ENCODE peak calls at places on chromosomes 6 and 20, in four cellular contexts. One of them, this sample, is unnamed.

GRCh38 chr6:138716971-138717370 is 56.6 kb upstream of the CCDC28A start:
- DNase-seq in fibroblast of lung: no peak
- DNase-seq in GM13977: no peak
- DNase-seq in neural crest cell: no peak
- DNase-seq in this sample: no peak

GRCh38 chr6:144896296-144896695 is 611.2 kb downstream of the UTRN start:
- DNase-seq in fibroblast of lung: no peak
- DNase-seq in neural crest cell: no peak
- DNase-seq in GM13977: no peak
- DNase-seq in this sample: no peak

GRCh38 chr20:58389324-58389967 is 417 bp downstream of the VAPB start:
- DNase-seq in GM13977: peak; percentile 45
- DNase-seq in neural crest cell: no peak
- DNase-seq in fibroblast of lung: peak; percentile 43
- DNase-seq in this sample: no peak

GRCh38 chr6:8492536-8493125 is 57.3 kb upstream of the SLC35B3 start:
- DNase-seq in fibroblast of lung: peak; percentile 44
- DNase-seq in GM13977: no peak
- DNase-seq in neural crest cell: no peak
- DNase-seq in this sample: no peak

GRCh38 chr6:7207688-7208087 is 99.9 kb downstream of the RREB1 start:
- DNase-seq in fibroblast of lung: no peak
- DNase-seq in GM13977: no peak
- DNase-seq in neural crest cell: no peak
- DNase-seq in this sample: no peak

GRCh38 chr6:119962505-119962904 is 612.9 kb upstream of the MAN1A1 start:
- DNase-seq in fibroblast of lung: no peak
- DNase-seq in neural crest cell: no peak
- DNase-seq in GM13977: no peak
- DNase-seq in this sample: no peak

GRCh38 chr6:35044771-35045275 is 96.3 kb downstream of the TCP11 start:
- DNase-seq in GM13977: no peak
- DNase-seq in fibroblast of lung: no peak
- DNase-seq in neural crest cell: no peak
- DNase-seq in this sample: no peak

GRCh38 chr20:52242237-52243230 is 51.0 kb upstream of the ZFP64 start:
- DNase-seq in neural crest cell: no peak
- DNase-seq in fibroblast of lung: peak; percentile 4
- DNase-seq in GM13977: peak; percentile 30
- DNase-seq in this sample: no peak

GRCh38 chr20:46253391-46253790 is 54.9 kb downstream of the CDH22 start:
- DNase-seq in GM13977: no peak
- DNase-seq in fibroblast of lung: no peak
- DNase-seq in neural crest cell: no peak
- DNase-seq in this sample: no peak

GRCh38 chr20:2289475-2289874 is 6.3 kb upstream of the TGM3 start:
- DNase-seq in neural crest cell: no peak
- DNase-seq in GM13977: no peak
- DNase-seq in fibroblast of lung: no peak
- DNase-seq in this sample: peak; percentile 19

GRCh38 chr6:89289710-89290109 is 25.4 kb downstream of the GABRR2 start:
- DNase-seq in GM13977: no peak
- DNase-seq in fibroblast of lung: no peak
- DNase-seq in neural crest cell: no peak
- DNase-seq in this sample: no peak

GRCh38 chr20:24737212-24737850 is 211.7 kb upstream of the CST7 start:
- DNase-seq in GM13977: no peak
- DNase-seq in neural crest cell: no peak
- DNase-seq in fibroblast of lung: no peak
- DNase-seq in this sample: no peak

GRCh38 chr20:24823989-24824693 is 124.9 kb upstream of the CST7 start:
- DNase-seq in GM13977: no peak
- DNase-seq in neural crest cell: no peak
- DNase-seq in fibroblast of lung: no peak
- DNase-seq in this sample: no peak

GRCh38 chr20:16017656-16018055 is 555.6 kb downstream of the KIF16B start:
- DNase-seq in fibroblast of lung: no peak
- DNase-seq in neural crest cell: no peak
- DNase-seq in GM13977: no peak
- DNase-seq in this sample: no peak

GRCh38 chr6:15389079-15389758 is 143.3 kb downstream of the JARID2 start:
- DNase-seq in GM13977: no peak
- DNase-seq in neural crest cell: no peak
- DNase-seq in fibroblast of lung: no peak
- DNase-seq in this sample: no peak

GRCh38 chr20:1002682-1003561 is 811 bp upstream of the RSPO4 start:
- DNase-seq in fibroblast of lung: no peak
- DNase-seq in neural crest cell: no peak
- DNase-seq in GM13977: no peak
- DNase-seq in this sample: no peak

GRCh38 chr6:149335924-149336323 is 18.4 kb downstream of the TAB2 start:
- DNase-seq in fibroblast of lung: peak; percentile 82
- DNase-seq in GM13977: no peak
- DNase-seq in neural crest cell: no peak
- DNase-seq in this sample: no peak

GRCh38 chr20:51624157-51624731 is 81.7 kb upstream of the NFATC2 start:
- DNase-seq in GM13977: peak; percentile 83
- DNase-seq in neural crest cell: peak; percentile 82
- DNase-seq in fibroblast of lung: peak; percentile 57
- DNase-seq in this sample: no peak

GRCh38 chr6:1604347-1604990 is 5.2 kb upstream of the FOXC1 start:
- DNase-seq in GM13977: peak; percentile 90
- DNase-seq in neural crest cell: peak; percentile 82
- DNase-seq in fibroblast of lung: no peak
- DNase-seq in this sample: no peak

GRCh38 chr6:121504227-121504626 is 68.8 kb downstream of the GJA1 start:
- DNase-seq in neural crest cell: no peak
- DNase-seq in GM13977: no peak
- DNase-seq in fibroblast of lung: peak; percentile 96
- DNase-seq in this sample: no peak

GRCh38 chr6:133315811-133316210 is 74.7 kb downstream of the EYA4 start:
- DNase-seq in neural crest cell: no peak
- DNase-seq in fibroblast of lung: no peak
- DNase-seq in GM13977: no peak
- DNase-seq in this sample: no peak

GRCh38 chr20:8153281-8153908 is 21.3 kb downstream of the PLCB1 start:
- DNase-seq in fibroblast of lung: peak; percentile 46
- DNase-seq in GM13977: no peak
- DNase-seq in neural crest cell: no peak
- DNase-seq in this sample: no peak

GRCh38 chr20:20780127-20780822 is 67.8 kb upstream of the RALGAPA2 start:
- DNase-seq in neural crest cell: no peak
- DNase-seq in GM13977: peak; percentile 38
- DNase-seq in fibroblast of lung: no peak
- DNase-seq in this sample: no peak

GRCh38 chr6:131795366-131795765 is 12.5 kb upstream of the ENPP1 start:
- DNase-seq in fibroblast of lung: no peak
- DNase-seq in GM13977: no peak
- DNase-seq in neural crest cell: no peak
- DNase-seq in this sample: no peak

GRCh38 chr20:46035253-46035652 is 6.2 kb downstream of the SLC12A5 start:
- DNase-seq in fibroblast of lung: no peak
- DNase-seq in neural crest cell: no peak
- DNase-seq in GM13977: no peak
- DNase-seq in this sample: no peak

GRCh38 chr6:33822575-33823395 is 19.0 kb upstream of the MLN start:
- DNase-seq in GM13977: no peak
- DNase-seq in fibroblast of lung: no peak
- DNase-seq in neural crest cell: peak; percentile 31
- DNase-seq in this sample: no peak

GRCh38 chr6:169777896-169778295 is 26.5 kb downstream of the ERMARD start:
- DNase-seq in neural crest cell: no peak
- DNase-seq in GM13977: no peak
- DNase-seq in fibroblast of lung: no peak
- DNase-seq in this sample: no peak

GRCh38 chr20:48791014-48791413 is 36.8 kb downstream of the PREX1 start:
- DNase-seq in GM13977: no peak
- DNase-seq in fibroblast of lung: peak; percentile 38
- DNase-seq in neural crest cell: no peak
- DNase-seq in this sample: no peak
- TF ChIP-seq CTCF in GM13977: peak; percentile 9
- TF ChIP-seq CTCF in fibroblast of lung: no peak
- TF ChIP-seq CTCF in neural crest cell: no peak
- TF ChIP-seq CTCF in this sample: peak; percentile 26

GRCh38 chr6:37691904-37692806 is 5.5 kb downstream of the MDGA1 start:
- DNase-seq in neural crest cell: peak; percentile 90
- DNase-seq in GM13977: peak; percentile 87
- DNase-seq in fibroblast of lung: peak; percentile 42
- DNase-seq in this sample: no peak
- TF ChIP-seq CTCF in neural crest cell: peak; percentile 98
- TF ChIP-seq CTCF in GM13977: peak; percentile 100
- TF ChIP-seq CTCF in fibroblast of lung: peak; percentile 93
- TF ChIP-seq CTCF in this sample: peak; percentile 100

GRCh38 chr6:44004625-44005506 is 122.4 kb downstream of the MRPL14 start:
- DNase-seq in neural crest cell: no peak
- DNase-seq in fibroblast of lung: no peak
- DNase-seq in GM13977: no peak
- DNase-seq in this sample: no peak
- TF ChIP-seq CTCF in neural crest cell: peak; percentile 32
- TF ChIP-seq CTCF in fibroblast of lung: peak; percentile 27
- TF ChIP-seq CTCF in GM13977: peak; percentile 47
- TF ChIP-seq CTCF in this sample: peak; percentile 53

DNA sequence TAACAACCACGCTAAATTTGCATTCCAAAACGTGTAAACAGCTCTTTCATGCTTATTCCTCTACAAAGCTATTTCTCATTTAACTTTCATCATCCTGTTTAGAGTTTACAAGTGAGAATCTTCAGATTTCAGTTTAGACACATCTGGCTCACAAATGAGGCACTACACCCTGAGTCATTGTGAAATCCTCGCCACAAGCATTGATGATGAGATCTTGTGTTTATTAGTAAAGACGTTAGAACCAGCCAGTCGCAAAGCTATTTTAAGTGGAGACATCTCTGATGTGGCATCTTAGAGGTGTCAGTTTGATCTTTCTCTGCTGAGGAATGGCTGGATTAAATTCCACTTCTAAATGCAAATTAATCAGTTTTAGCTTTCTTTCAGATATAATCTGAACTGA is 8.3 kb upstream of the ISM1 start:
- DNase-seq in neural crest cell: no peak
- DNase-seq in GM13977: no peak
- DNase-seq in fibroblast of lung: no peak
- DNase-seq in this sample: no peak
- TF ChIP-seq CTCF in neural crest cell: no peak
- TF ChIP-seq CTCF in GM13977: no peak
- TF ChIP-seq CTCF in fibroblast of lung: no peak
- TF ChIP-seq CTCF in this sample: no peak